ENCODE peak calls at places on chromosomes 12 and 14, in seven cellular contexts. One of them, this sample, is unnamed.

GRCh38 chr12:40211185-40211584 is 13.6 kb upstream of the LRRK2 start:
- DNase-seq in Panc1: no peak
- DNase-seq in thyroid gland: no peak
- DNase-seq in ELF-1: no peak
- DNase-seq in left cardiac atrium: no peak
- DNase-seq in mucosa of descending colon: no peak
- DNase-seq in cardiac fibroblast: no peak
- DNase-seq in this sample: no peak

GRCh38 chr14:90453401-90453951 is 56.6 kb downstream of the CALM1 start:
- DNase-seq in left cardiac atrium: peak; percentile 79
- DNase-seq in Panc1: no peak
- DNase-seq in mucosa of descending colon: peak; percentile 27
- DNase-seq in cardiac fibroblast: peak; percentile 6
- DNase-seq in ELF-1: no peak
- DNase-seq in thyroid gland: peak; percentile 15
- DNase-seq in this sample: no peak

GRCh38 chr12:121560392-121561021 is 20.3 kb downstream of the KDM2B start:
- DNase-seq in thyroid gland: no peak
- DNase-seq in left cardiac atrium: no peak
- DNase-seq in mucosa of descending colon: no peak
- DNase-seq in ELF-1: peak; percentile 77
- DNase-seq in cardiac fibroblast: no peak
- DNase-seq in Panc1: no peak
- DNase-seq in this sample: no peak

GRCh38 chr12:24012528-24012927 is 63.1 kb upstream of the SOX5 start:
- DNase-seq in ELF-1: no peak
- DNase-seq in mucosa of descending colon: no peak
- DNase-seq in cardiac fibroblast: peak; percentile 46
- DNase-seq in left cardiac atrium: no peak
- DNase-seq in thyroid gland: no peak
- DNase-seq in Panc1: no peak
- DNase-seq in this sample: no peak

GRCh38 chr12:74980510-74980909 is 229.1 kb downstream of the KCNC2 start:
- DNase-seq in ELF-1: no peak
- DNase-seq in cardiac fibroblast: no peak
- DNase-seq in Panc1: no peak
- DNase-seq in mucosa of descending colon: no peak
- DNase-seq in thyroid gland: no peak
- DNase-seq in left cardiac atrium: no peak
- DNase-seq in this sample: no peak

GRCh38 chr12:122951979-122952892 is 14.0 kb downstream of the ABCB9 start:
- DNase-seq in cardiac fibroblast: peak; percentile 80
- DNase-seq in ELF-1: peak; percentile 81
- DNase-seq in mucosa of descending colon: peak; percentile 87
- DNase-seq in thyroid gland: peak; percentile 80
- DNase-seq in left cardiac atrium: peak; percentile 77
- DNase-seq in Panc1: no peak
- DNase-seq in this sample: peak; percentile 77

GRCh38 chr12:108332791-108333382 is 6.2 kb downstream of the CMKLR1 start:
- DNase-seq in ELF-1: no peak
- DNase-seq in thyroid gland: peak; percentile 12
- DNase-seq in cardiac fibroblast: no peak
- DNase-seq in mucosa of descending colon: no peak
- DNase-seq in Panc1: no peak
- DNase-seq in left cardiac atrium: peak; percentile 62
- DNase-seq in this sample: peak; percentile 53

GRCh38 chr14:61609143-61609851 is 86.0 kb upstream of the HIF1A start:
- DNase-seq in ELF-1: peak; percentile 88
- DNase-seq in mucosa of descending colon: peak; percentile 50
- DNase-seq in thyroid gland: peak; percentile 48
- DNase-seq in cardiac fibroblast: peak; percentile 72
- DNase-seq in left cardiac atrium: no peak
- DNase-seq in Panc1: no peak
- DNase-seq in this sample: no peak

GRCh38 chr14:71243697-71244096 is 336.4 kb downstream of the PCNX1 start:
- DNase-seq in Panc1: no peak
- DNase-seq in cardiac fibroblast: peak; percentile 89
- DNase-seq in ELF-1: no peak
- DNase-seq in mucosa of descending colon: no peak
- DNase-seq in thyroid gland: no peak
- DNase-seq in left cardiac atrium: no peak
- DNase-seq in this sample: no peak